ENCODE peak calls at places on chromosomes 4 and X, in ten cellular contexts. G, M, L, Y, C, V, H, X, S and N are unnamed samples.

GRCh38 chrX:63686878-63687714 is 97.9 kb downstream of the ARHGEF9 start:
- DNase-seq in H (peak), M (no peak), S (no peak), L (peak), V (no peak), Y (peak), G (peak), C (no peak), X (peak), N (peak)

GRCh38 chrX:1034717-1035116 is 177.7 kb downstream of the CRLF2 start:
- DNase-seq in L (no peak), H (no peak), Y (no peak), V (peak), G (no peak), C (no peak), X (no peak), S (no peak), M (no peak), N (no peak)

GRCh38 chr4:152700151-152700550 is 20.4 kb upstream of the TMEM154 start:
- DNase-seq in Y (peak), V (no peak), C (no peak), G (no peak), L (no peak), H (peak), S (no peak), M (no peak), X (no peak), N (peak)

GRCh38 chrX:30308263-30309138 is 689 bp downstream of the NR0B1 start:
- DNase-seq in Y (peak), H (peak), V (no peak), X (peak), S (no peak), L (no peak), M (no peak), C (no peak), G (no peak), N (peak)

GRCh38 chrX:15749642-15750610 is 11.9 kb downstream of the CA5B start:
- DNase-seq in S (no peak), H (no peak), X (no peak), C (no peak), G (no peak), Y (no peak), L (peak), V (no peak), M (peak), N (no peak)

GRCh38 chr4:629636-629915 is 4.2 kb downstream of the PDE6B start:
- DNase-seq in S (peak), G (no peak), H (no peak), C (no peak), Y (no peak), L (no peak), V (no peak), M (no peak), X (no peak), N (no peak)

GRCh38 chrX:65127804-65128203 is 151.6 kb upstream of the ZC4H2 start:
- DNase-seq in L (no peak), M (no peak), H (no peak), V (no peak), C (no peak), S (no peak), X (no peak), Y (no peak), G (no peak), N (no peak)

GRCh38 chr4:2750719-2751605 is 5.2 kb downstream of the TNIP2 start:
- DNase-seq in G (no peak), Y (no peak), H (no peak), X (peak), C (no peak), L (no peak), S (no peak), V (no peak), M (no peak), N (no peak)

GRCh38 chrX:155334486-155335316 is at the start of gene CLIC2:
- DNase-seq in M (no peak), G (no peak), H (no peak), X (peak), Y (peak), C (no peak), V (peak), S (no peak), L (no peak), N (peak)